ENCODE peak calls at places on chromosome 21, in four cellular contexts. F is occipital lobe, B is skeletal muscle cell, M is non-pigmented ciliary epithelial cell. T is an unnamed sample.

GRCh38 chr21:46622226-46622625 is 13.2 kb upstream of the PRMT2 start:
- DNase-seq in F (peak), M (no peak), B (no peak), T (peak)

GRCh38 chr21:28228624-28228995 is 764.1 kb downstream of the LTN1 start:
- DNase-seq in B (no peak), M (no peak), F (no peak), T (no peak)

GRCh38 chr21:15005391-15005790 is 59.4 kb downstream of the NRIP1 start:
- DNase-seq in M (no peak), B (no peak), F (no peak), T (no peak)

GRCh38 chr21:15094706-15095105 is 29.9 kb upstream of the NRIP1 start:
- DNase-seq in B (no peak), M (no peak), F (no peak), T (no peak)

GRCh38 chr21:42433946-42434551 is 30.3 kb downstream of the UBASH3A start:
- DNase-seq in F (no peak), M (no peak), B (no peak), T (no peak)

GRCh38 chr21:34606051-34606450 is 8.9 kb downstream of the RCAN1 start:
- DNase-seq in F (no peak), M (no peak), B (no peak), T (no peak)

GRCh38 chr21:37378700-37379139 is 12.1 kb downstream of the DYRK1A start:
- DNase-seq in F (no peak), B (no peak), M (no peak), T (no peak)

GRCh38 chr21:43600642-43601397 is 58.5 kb downstream of the HSF2BP start:
- DNase-seq in B (peak), M (peak), F (no peak), T (peak)

GRCh38 chr21:46392921-46393320 is 65.8 kb upstream of the DIP2A start:
- DNase-seq in M (no peak), F (peak), B (peak), T (no peak)

GRCh38 chr21:45329261-45330074 is 41.8 kb upstream of the POFUT2 start:
- DNase-seq in M (no peak), F (no peak), B (no peak), T (no peak)

GRCh38 chr21:45438391-45439145 is 33.6 kb downstream of the COL18A1 start:
- DNase-seq in B (no peak), F (no peak), M (no peak), T (no peak)

GRCh38 chr21:36783612-36784383 is 84.9 kb downstream of the SIM2 start:
- DNase-seq in M (peak), F (no peak), B (peak), T (peak)

GRCh38 chr21:46067505-46068201 is 30.3 kb upstream of the COL6A2 start:
- DNase-seq in B (no peak), F (no peak), M (no peak), T (no peak)

GRCh38 chr21:41361786-41362604 is at the start of gene MX2:
- DNase-seq in F (no peak), B (peak), M (peak), T (no peak)

GRCh38 chr21:44535963-44536362 is 4.0 kb downstream of the KRTAP10-1 start:
- DNase-seq in B (no peak), F (no peak), M (no peak), T (no peak)

GRCh38 chr21:43854773-43855633 is 10.0 kb upstream of the AGPAT3 start:
- DNase-seq in M (no peak), F (no peak), B (no peak), T (no peak)

GRCh38 chr21:39763282-39763970 is 18.4 kb downstream of the IGSF5 start:
- DNase-seq in F (no peak), B (no peak), M (peak), T (peak)

GRCh38 chr21:33751120-33751519 is 108.8 kb downstream of the ITSN1 start:
- DNase-seq in B (no peak), M (no peak), F (no peak), T (no peak)

GRCh38 chr21:36035381-36035791 is 24.9 kb downstream of the SETD4 start:
- DNase-seq in F (no peak), M (no peak), B (no peak), T (no peak)

GRCh38 chr21:36744560-36745231 is 45.8 kb downstream of the SIM2 start:
- DNase-seq in F (no peak), M (no peak), B (no peak), T (no peak)

GRCh38 chr21:34201441-34201838 is 128.1 kb downstream of the MRPS6 start:
- DNase-seq in M (no peak), F (no peak), B (no peak), T (no peak)

GRCh38 chr21:25518491-25518911 is 88.8 kb downstream of the MRPL39 start:
- DNase-seq in B (no peak), M (no peak), F (no peak), T (no peak)

GRCh38 chr21:34704119-34704518 is 35.3 kb downstream of the CLIC6 start:
- DNase-seq in B (peak), M (no peak), F (no peak), T (peak)

GRCh38 chr21:16965424-16965823 is 547.4 kb upstream of the CXADR start:
- DNase-seq in F (no peak), M (no peak), B (no peak), T (no peak)

GRCh38 chr21:41956926-41957729 is 3.3 kb upstream of the C2CD2 start:
- DNase-seq in F (no peak), B (peak), M (peak), T (no peak)